ENCODE peak calls at places on chromosomes 16 and 17, in four cellular contexts. One of them, this sample, is unnamed.

GRCh38 chr16:79167893-79168292 is 432.6 kb downstream of the MAF start:
- DNase-seq in activated T-helper 1 cell treated with Interleukin-2 at 50 U/mL for 16 hours: no peak
- DNase-seq in posterior cingulate gyrus: no peak
- DNase-seq in HTR-8/SVneo: no peak
- DNase-seq in this sample: no peak

GRCh38 chr16:762049-762513 is 1.5 kb downstream of the MSLN start:
- DNase-seq in activated T-helper 1 cell treated with Interleukin-2 at 50 U/mL for 16 hours: no peak
- DNase-seq in posterior cingulate gyrus: no peak
- DNase-seq in HTR-8/SVneo: no peak
- DNase-seq in this sample: no peak

GRCh38 chr16:84982434-84982833 is 28.9 kb downstream of the ZDHHC7 start:
- DNase-seq in posterior cingulate gyrus: no peak
- DNase-seq in HTR-8/SVneo: no peak
- DNase-seq in activated T-helper 1 cell treated with Interleukin-2 at 50 U/mL for 16 hours: no peak
- DNase-seq in this sample: no peak

GRCh38 chr17:78870621-78871020 is 30.0 kb upstream of the USP36 start:
- DNase-seq in posterior cingulate gyrus: no peak
- DNase-seq in HTR-8/SVneo: no peak
- DNase-seq in activated T-helper 1 cell treated with Interleukin-2 at 50 U/mL for 16 hours: no peak
- DNase-seq in this sample: no peak

GRCh38 chr16:49510676-49511305 is 137.2 kb downstream of the C16orf78 start:
- DNase-seq in HTR-8/SVneo: no peak
- DNase-seq in posterior cingulate gyrus: no peak
- DNase-seq in activated T-helper 1 cell treated with Interleukin-2 at 50 U/mL for 16 hours: no peak
- DNase-seq in this sample: no peak

GRCh38 chr17:79851461-79851817 is 12.2 kb upstream of the CBX4 start:
- DNase-seq in HTR-8/SVneo: no peak
- DNase-seq in activated T-helper 1 cell treated with Interleukin-2 at 50 U/mL for 16 hours: no peak
- DNase-seq in posterior cingulate gyrus: no peak
- DNase-seq in this sample: no peak

GRCh38 chr17:39164675-39165143 is 1.3 kb downstream of the ARL5C start:
- DNase-seq in activated T-helper 1 cell treated with Interleukin-2 at 50 U/mL for 16 hours: peak; percentile 52
- DNase-seq in posterior cingulate gyrus: peak; percentile 60
- DNase-seq in HTR-8/SVneo: peak; percentile 94
- DNase-seq in this sample: peak; percentile 52

GRCh38 chr17:68972119-68972704 is 17.0 kb upstream of the ABCA8 start:
- DNase-seq in posterior cingulate gyrus: no peak
- DNase-seq in activated T-helper 1 cell treated with Interleukin-2 at 50 U/mL for 16 hours: no peak
- DNase-seq in HTR-8/SVneo: peak; percentile 27
- DNase-seq in this sample: no peak

GRCh38 chr16:66740010-66740409 is 11.4 kb downstream of the DYNC1LI2 start:
- DNase-seq in posterior cingulate gyrus: no peak
- DNase-seq in HTR-8/SVneo: peak; percentile 61
- DNase-seq in activated T-helper 1 cell treated with Interleukin-2 at 50 U/mL for 16 hours: no peak
- DNase-seq in this sample: no peak

GRCh38 chr17:28846231-28846630 is 3.6 kb upstream of the FAM222B start:
- DNase-seq in HTR-8/SVneo: no peak
- DNase-seq in activated T-helper 1 cell treated with Interleukin-2 at 50 U/mL for 16 hours: no peak
- DNase-seq in posterior cingulate gyrus: no peak
- DNase-seq in this sample: no peak